ENCODE peak calls at places on chromosomes 3 and 15, in four cellular contexts. P, S, A and M are unnamed samples.

GRCh38 chr3:88876724-88877123 is 230.7 kb upstream of the EPHA3 start:
- DNase-seq in P (no peak), S (no peak), A (no peak), M (no peak)

GRCh38 chr15:19987389-19988048 is 554.1 kb downstream of the GOLGA6L6 start:
- DNase-seq in P (no peak), S (peak), A (peak), M (no peak)

GRCh38 chr15:40364259-40364658 is 6.2 kb downstream of the DISP2 start:
- DNase-seq in P (no peak), S (peak), A (no peak), M (no peak)

GRCh38 chr3:11845661-11846060 is 1.0 kb downstream of the TAMM41 start:
- DNase-seq in P (no peak), S (no peak), A (no peak), M (no peak)

GRCh38 chr15:45645026-45645980 is 10.5 kb downstream of the SQOR start:
- DNase-seq in P (peak), S (no peak), A (no peak), M (peak)

GRCh38 chr3:107954845-107955244 is 136.0 kb downstream of the CD47 start:
- DNase-seq in P (no peak), S (no peak), A (no peak), M (no peak)

GRCh38 chr15:98901438-98901837 is 106.2 kb downstream of the PGPEP1L start:
- DNase-seq in P (no peak), S (no peak), A (no peak), M (no peak)

GRCh38 chr3:29481969-29482767 is 201.3 kb downstream of the RBMS3 start:
- DNase-seq in P (no peak), S (no peak), A (no peak), M (no peak)

GRCh38 chr15:50718700-50719125 is 32.1 kb upstream of the TRPM7 start:
- DNase-seq in P (no peak), S (no peak), A (peak), M (no peak)

GRCh38 chr3:160378331-160379109 is 20.5 kb downstream of the IFT80 start:
- DNase-seq in P (no peak), S (no peak), A (no peak), M (no peak)

GRCh38 chr3:31815631-31816440 is 165.2 kb downstream of the OSBPL10 start:
- DNase-seq in P (no peak), S (no peak), A (no peak), M (no peak)

GRCh38 chr3:47128110-47128509 is 35.8 kb downstream of the SETD2 start:
- DNase-seq in P (no peak), S (no peak), A (no peak), M (no peak)

GRCh38 chr3:37668431-37668830 is 193.2 kb upstream of the CTDSPL start:
- DNase-seq in P (no peak), S (no peak), A (no peak), M (no peak)

DNA sequence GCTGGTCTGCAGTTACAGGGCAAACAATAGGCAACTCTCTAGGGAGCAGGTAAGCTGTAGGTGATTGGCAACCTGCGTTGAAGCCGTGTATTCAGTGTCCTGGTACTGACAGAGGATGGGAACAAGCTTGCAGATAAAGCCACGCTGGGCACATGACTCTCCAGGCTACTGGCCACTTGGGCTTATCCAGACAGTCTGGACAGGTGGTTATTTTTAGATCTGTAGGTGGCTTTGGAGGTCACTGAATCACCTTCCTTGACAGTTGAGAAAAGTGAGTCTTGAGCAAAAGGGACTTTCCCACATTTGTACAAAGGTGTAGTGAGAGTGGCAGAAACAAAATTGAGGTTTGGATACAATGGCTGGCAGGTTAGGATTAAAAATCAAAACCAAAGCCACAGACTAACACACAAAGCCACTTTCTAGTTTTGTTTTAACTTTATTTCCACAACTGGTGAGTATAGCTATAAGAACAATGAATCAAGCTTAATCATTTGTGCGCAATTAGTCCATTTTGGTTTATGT is 22.3 kb upstream of the IL1RAP start:
- DNase-seq in P (no peak), S (no peak), A (no peak), M (no peak)
- TF ChIP-seq CEBPB in P (no peak), S (no peak), A (no peak), M (no peak)

GRCh38 chr3:124816206-124816605 is 71.0 kb downstream of the ITGB5 start:
- DNase-seq in P (no peak), S (no peak), A (no peak), M (no peak)
- TF ChIP-seq MAFK in P (no peak), S (no peak), A (no peak), M (no peak)

DNA sequence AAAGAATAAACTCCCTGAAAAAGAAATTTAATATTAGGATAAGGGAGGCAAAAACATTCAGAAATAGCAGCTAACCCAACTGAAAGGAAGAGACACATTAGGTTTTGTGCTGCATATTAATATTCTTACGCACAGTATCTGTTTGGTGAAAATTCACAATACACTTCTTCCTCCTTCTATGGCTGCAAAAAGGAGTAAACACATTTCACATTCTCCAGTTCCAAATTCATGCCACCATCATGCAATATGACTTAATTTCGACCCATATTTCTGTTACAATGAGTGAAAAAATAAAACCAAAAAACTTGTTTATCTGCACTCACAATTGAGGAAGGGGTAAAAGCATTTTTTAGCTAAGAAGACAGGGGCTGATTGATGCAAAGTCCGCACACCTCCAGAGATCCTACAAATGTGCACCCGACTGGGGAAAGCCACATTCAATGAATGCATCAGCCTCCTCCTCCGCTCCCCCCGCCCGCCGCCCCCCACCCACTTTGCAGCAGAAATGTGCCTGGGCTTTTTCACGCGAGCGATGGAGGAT is 1.0 kb downstream of the RFX7 start:
- DNase-seq in P (no peak), S (no peak), A (no peak), M (no peak)
- TF ChIP-seq CEBPB in P (no peak), S (no peak), A (no peak), M (no peak)

GRCh38 chr15:92018535-92019239 is 165.2 kb downstream of the SLCO3A1 start:
- DNase-seq in P (no peak), S (no peak), A (no peak), M (no peak)
- TF ChIP-seq MAFK in P (no peak), S (no peak), A (no peak), M (no peak)